ENCODE peak calls at places on chromosome 9, in six cellular contexts. E is mucosa of gallbladder; N is activated CD8-positive, alpha-beta memory T cell treated with anti-CD3 and anti-CD28 coated beads for 48 hours; X is NCI-H1417 treated with DMSO at 0.1 percent for 48 hours; Z is heart left ventricle; K is spleen. S is an unnamed sample.

GRCh38 chr9:7058539-7058938 is 300.8 kb downstream of the KDM4C start:
- DNase-seq in E (no peak), N (no peak), X (no peak), Z (no peak), K (no peak), S (no peak)

GRCh38 chr9:20838218-20838617 is 154.2 kb downstream of the FOCAD start:
- DNase-seq in E (no peak), N (no peak), X (no peak), Z (no peak), K (no peak), S (no peak)

GRCh38 chr9:16509946-16510504 is 360.4 kb downstream of the BNC2 start:
- DNase-seq in E (peak), N (no peak), X (no peak), Z (no peak), K (no peak), S (no peak)

GRCh38 chr9:129333613-129333960 is 155.5 kb upstream of the IER5L start:
- DNase-seq in E (no peak), N (no peak), X (no peak), Z (no peak), K (no peak), S (no peak)

GRCh38 chr9:132878695-132879064 is at the start of gene SPACA9:
- DNase-seq in E (peak), N (no peak), X (no peak), Z (peak), K (peak), S (peak)

GRCh38 chr9:122133984-122134535 is 25.5 kb downstream of the NDUFA8 start:
- DNase-seq in E (no peak), N (no peak), X (no peak), Z (no peak), K (no peak), S (no peak)

GRCh38 chr9:127589955-127590370 is 22.1 kb upstream of the STXBP1 start:
- DNase-seq in E (peak), N (no peak), X (peak), Z (peak), K (no peak), S (no peak)

GRCh38 chr9:99445920-99446319 is 223.8 kb downstream of the SEC61B start:
- DNase-seq in E (no peak), N (no peak), X (no peak), Z (no peak), K (no peak), S (no peak)

GRCh38 chr9:87718852-87719612 is 6.9 kb upstream of the CTSL start:
- DNase-seq in E (no peak), N (no peak), X (no peak), Z (no peak), K (no peak), S (no peak)

GRCh38 chr9:101400120-101400519 is 1.5 kb downstream of the ZNF189 start:
- DNase-seq in E (no peak), N (no peak), X (no peak), Z (peak), K (no peak), S (no peak)

GRCh38 chr9:2180171-2180570 is 165.0 kb downstream of the SMARCA2 start:
- DNase-seq in E (no peak), N (no peak), X (no peak), Z (no peak), K (no peak), S (no peak)

GRCh38 chr9:95078516-95078915 is 239.0 kb downstream of the FANCC start:
- DNase-seq in E (no peak), N (no peak), X (no peak), Z (no peak), K (no peak), S (no peak)

GRCh38 chr9:23850242-23851023 is 24.4 kb upstream of the ELAVL2 start:
- DNase-seq in E (no peak), N (no peak), X (no peak), Z (no peak), K (no peak), S (no peak)

GRCh38 chr9:99006979-99007378 is 63.3 kb downstream of the COL15A1 start:
- DNase-seq in E (no peak), N (no peak), X (no peak), Z (no peak), K (no peak), S (no peak)

GRCh38 chr9:2623046-2623865 is 1.7 kb downstream of the VLDLR start:
- DNase-seq in E (peak), N (peak), X (no peak), Z (peak), K (peak), S (no peak)

GRCh38 chr9:36967997-36968396 is 66.1 kb downstream of the PAX5 start:
- DNase-seq in E (no peak), N (no peak), X (no peak), Z (no peak), K (no peak), S (no peak)

GRCh38 chr9:133953976-133954709 is 38.0 kb downstream of the VAV2 start:
- DNase-seq in E (no peak), N (no peak), X (no peak), Z (no peak), K (peak), S (no peak)

GRCh38 chr9:5113523-5113922 is 71.9 kb downstream of the INSL6 start:
- DNase-seq in E (no peak), N (no peak), X (no peak), Z (no peak), K (peak), S (no peak)

GRCh38 chr9:39588056-39588814 is 232.8 kb downstream of the SPATA31A1 start:
- DNase-seq in E (no peak), N (no peak), X (no peak), Z (no peak), K (peak), S (no peak)

GRCh38 chr9:126797903-126798302 is 6.9 kb upstream of the ZBTB43 start:
- DNase-seq in E (no peak), N (no peak), X (no peak), Z (no peak), K (no peak), S (no peak)

GRCh38 chr9:98972641-98973545 is 29.2 kb downstream of the COL15A1 start:
- DNase-seq in E (no peak), N (no peak), X (no peak), Z (no peak), K (no peak), S (no peak)

GRCh38 chr9:438961-439768 is 224.5 kb downstream of the DOCK8 start:
- DNase-seq in E (no peak), N (no peak), X (no peak), Z (no peak), K (peak), S (no peak)

GRCh38 chr9:109887079-109887478 is 107.1 kb downstream of the PALM2AKAP2 start:
- DNase-seq in E (no peak), N (no peak), X (no peak), Z (peak), K (no peak), S (no peak)

GRCh38 chr9:89606049-89606481 is 1.3 kb downstream of the GADD45G start:
- DNase-seq in E (peak), N (peak), X (peak), Z (peak), K (peak), S (peak)

GRCh38 chr9:113011911-113012381 is at the start of gene ZNF883:
- DNase-seq in E (peak), N (no peak), X (peak), Z (peak), K (peak), S (no peak)

GRCh38 chr9:88775037-88775471 is 216.2 kb upstream of the S1PR3 start:
- DNase-seq in E (no peak), N (no peak), X (no peak), Z (no peak), K (no peak), S (no peak)

GRCh38 chr9:135032868-135033460 is 54.5 kb upstream of the OLFM1 start:
- DNase-seq in E (no peak), N (no peak), X (no peak), Z (no peak), K (peak), S (no peak)

GRCh38 chr9:971901-972511 is 4.4 kb upstream of the DMRT3 start:
- DNase-seq in E (no peak), N (no peak), X (no peak), Z (no peak), K (no peak), S (no peak)

GRCh38 chr9:76082062-76082461 is 191.6 kb downstream of the PCSK5 start:
- DNase-seq in E (no peak), N (no peak), X (no peak), Z (no peak), K (no peak), S (no peak)

GRCh38 chr9:131117111-131117761 is 8.2 kb upstream of the NUP214 start:
- DNase-seq in E (no peak), N (no peak), X (no peak), Z (no peak), K (no peak), S (no peak)

GRCh38 chr9:122498883-122499288 is 11.7 kb upstream of the OR1J2 start:
- DNase-seq in E (peak), N (no peak), X (no peak), Z (no peak), K (no peak), S (no peak)

GRCh38 chr9:74172874-74173273 is 324.3 kb upstream of the RORB start:
- DNase-seq in E (no peak), N (no peak), X (no peak), Z (no peak), K (no peak), S (no peak)